ENCODE peak calls at places on chromosomes 11 and 22, in nine cellular contexts. L is HFF-Myc; A is cardiac septum; J is AG09319; T is body of pancreas; C is SW480; F is T-helper 1 cell; U is activated CD8-positive, alpha-beta memory T cell treated with anti-CD3 and anti-CD28 coated beads for 24 hours; S is stimulated activated CD4-positive, alpha-beta T cell treated with anti-CD3 and anti-CD28 coated beads, Interleukin-1b, Interleukin-23, amount 100 ng/mL, for 24 hours. G is an unnamed sample.

GRCh38 chr22:35397095-35397904 is 2.6 kb upstream of the MCM5 start:
- DNase-seq in J (no peak), S (no peak), A (no peak), F (no peak), L (no peak), C (no peak), U (no peak), T (peak), G (peak)

GRCh38 chr11:132864811-132865576 is 667.3 kb downstream of the OPCML start:
- DNase-seq in U (no peak), F (no peak), T (no peak), S (no peak), L (no peak), A (no peak), C (no peak), J (no peak), G (no peak)

GRCh38 chr11:81658722-81659121 is 1074.9 kb downstream of the FAM181B start:
- DNase-seq in L (no peak), F (no peak), U (no peak), S (no peak), J (no peak), A (no peak), T (no peak), C (no peak), G (peak)

GRCh38 chr11:103985041-103985440 is 51.4 kb upstream of the DDI1 start:
- DNase-seq in S (no peak), F (no peak), J (no peak), A (no peak), L (no peak), T (no peak), U (no peak), C (no peak), G (no peak)

GRCh38 chr11:81915045-81915444 is 818.6 kb downstream of the FAM181B start:
- DNase-seq in C (no peak), U (no peak), A (no peak), S (no peak), T (no peak), F (no peak), J (no peak), L (no peak), G (peak)

GRCh38 chr22:33194529-33194928 is 136.3 kb upstream of the SYN3 start:
- DNase-seq in C (no peak), U (no peak), L (no peak), S (no peak), J (no peak), F (no peak), T (no peak), A (no peak), G (no peak)

GRCh38 chr11:59403546-59403945 is 22.7 kb downstream of the OR5A2 start:
- DNase-seq in S (no peak), F (no peak), C (no peak), J (no peak), T (no peak), U (no peak), A (no peak), L (no peak), G (no peak)

GRCh38 chr22:26972281-26972680 is 314.9 kb downstream of the MIAT start:
- DNase-seq in C (no peak), L (no peak), S (no peak), A (no peak), F (no peak), T (no peak), U (no peak), J (no peak), G (no peak)

GRCh38 chr11:63553759-63554158 is 9.4 kb downstream of the PLAAT2 start:
- DNase-seq in U (peak), A (no peak), F (peak), C (no peak), T (no peak), L (no peak), J (no peak), S (no peak), G (no peak)

GRCh38 chr22:39311592-39312400 is 7.6 kb downstream of the RPL3 start:
- DNase-seq in U (peak), J (no peak), C (no peak), T (no peak), S (peak), L (no peak), A (no peak), F (no peak), G (peak)

GRCh38 chr11:88281317-88281712 is 56.2 kb downstream of the CTSC start:
- DNase-seq in U (no peak), F (no peak), J (no peak), T (no peak), L (no peak), A (no peak), S (no peak), C (no peak), G (peak)

GRCh38 chr11:6695377-6695776 is 12.2 kb upstream of the MRPL17 start:
- DNase-seq in J (no peak), S (no peak), A (no peak), C (no peak), F (no peak), L (no peak), T (no peak), U (no peak), G (no peak)

GRCh38 chr11:126109941-126110731 is 47.5 kb upstream of the CDON start:
- DNase-seq in T (no peak), U (no peak), S (no peak), J (no peak), L (no peak), F (no peak), C (peak), A (no peak), G (no peak)